ENCODE peak calls at places on chromosomes 3 and 15, in six cellular contexts. One of them, this sample, is unnamed. For H3K9me3, the result is how much of the 10 kb centered on the place peaks cover.

GRCh38 chr3:13161771-13162535 is 88.7 kb upstream of the IQSEC1 start:
- DNase-seq in IMR-90: no peak
- DNase-seq in ovary: no peak
- DNase-seq in pancreas: no peak
- DNase-seq in mucosa of descending colon: no peak
- DNase-seq in GM12878: no peak
- DNase-seq in this sample: peak

GRCh38 chr3:101898062-101898461 is 48.7 kb downstream of the NFKBIZ start:
- DNase-seq in IMR-90: no peak
- DNase-seq in ovary: no peak
- DNase-seq in pancreas: no peak
- DNase-seq in mucosa of descending colon: no peak
- DNase-seq in GM12878: no peak
- DNase-seq in this sample: no peak

GRCh38 chr15:85361306-85361705 is 19.1 kb upstream of the AKAP13 start:
- DNase-seq in IMR-90: no peak
- DNase-seq in ovary: no peak
- DNase-seq in pancreas: no peak
- DNase-seq in mucosa of descending colon: no peak
- DNase-seq in GM12878: peak
- DNase-seq in this sample: no peak

GRCh38 chr3:183108002-183108449 is 8.7 kb upstream of the MCCC1 start:
- DNase-seq in IMR-90: peak
- DNase-seq in ovary: no peak
- DNase-seq in pancreas: no peak
- DNase-seq in mucosa of descending colon: no peak
- DNase-seq in GM12878: no peak
- DNase-seq in this sample: no peak

GRCh38 chr15:84962975-84963374 is 18.7 kb upstream of the PDE8A start:
- DNase-seq in IMR-90: no peak
- DNase-seq in ovary: no peak
- DNase-seq in pancreas: no peak
- DNase-seq in mucosa of descending colon: no peak
- DNase-seq in GM12878: no peak
- DNase-seq in this sample: no peak

GRCh38 chr3:77313843-77314242 is 273.9 kb downstream of the ROBO2 start:
- DNase-seq in IMR-90: peak
- DNase-seq in ovary: no peak
- DNase-seq in pancreas: peak
- DNase-seq in mucosa of descending colon: no peak
- DNase-seq in GM12878: no peak
- DNase-seq in this sample: no peak

GRCh38 chr3:57852896-57853295 is 96.8 kb downstream of the SLMAP start:
- DNase-seq in IMR-90: peak
- DNase-seq in ovary: no peak
- DNase-seq in pancreas: no peak
- DNase-seq in mucosa of descending colon: no peak
- DNase-seq in GM12878: no peak
- DNase-seq in this sample: no peak

GRCh38 chr3:122793568-122794416 is at the start of gene HSPBAP1:
- DNase-seq in IMR-90: peak
- DNase-seq in ovary: peak
- DNase-seq in pancreas: peak
- DNase-seq in mucosa of descending colon: peak
- DNase-seq in GM12878: peak
- DNase-seq in this sample: peak

GRCh38 chr3:48688737-48689075 is 3.0 kb upstream of the NCKIPSD start:
- DNase-seq in IMR-90: no peak
- DNase-seq in ovary: no peak
- DNase-seq in pancreas: no peak
- DNase-seq in mucosa of descending colon: no peak
- DNase-seq in GM12878: no peak
- DNase-seq in this sample: no peak

GRCh38 chr15:101528108-101528916 is 38.8 kb upstream of the PCSK6 start:
- DNase-seq in IMR-90: no peak
- DNase-seq in ovary: peak
- DNase-seq in pancreas: peak
- DNase-seq in mucosa of descending colon: peak
- DNase-seq in GM12878: no peak
- DNase-seq in this sample: no peak

GRCh38 chr3:8629151-8630021 is 15.2 kb downstream of the SSUH2 start:
- DNase-seq in IMR-90: peak
- DNase-seq in ovary: no peak
- DNase-seq in pancreas: no peak
- DNase-seq in mucosa of descending colon: peak
- DNase-seq in GM12878: peak
- DNase-seq in this sample: peak

GRCh38 chr15:88745696-88746095 is 57.5 kb upstream of the ACAN start:
- DNase-seq in IMR-90: peak
- DNase-seq in ovary: no peak
- DNase-seq in pancreas: no peak
- DNase-seq in mucosa of descending colon: no peak
- DNase-seq in GM12878: no peak
- DNase-seq in this sample: no peak

GRCh38 chr3:192372627-192373026 is 354.7 kb downstream of the FGF12 start:
- DNase-seq in IMR-90: no peak
- DNase-seq in ovary: no peak
- DNase-seq in pancreas: no peak
- DNase-seq in mucosa of descending colon: no peak
- DNase-seq in GM12878: no peak
- DNase-seq in this sample: no peak

GRCh38 chr15:38440353-38441129 is 13.4 kb upstream of the FAM98B start:
- DNase-seq in IMR-90: peak
- DNase-seq in ovary: no peak
- DNase-seq in pancreas: peak
- DNase-seq in mucosa of descending colon: peak
- DNase-seq in GM12878: peak
- DNase-seq in this sample: no peak

GRCh38 chr15:63478243-63478642 is 26.1 kb upstream of the USP3 start:
- DNase-seq in IMR-90: no peak
- DNase-seq in ovary: no peak
- DNase-seq in pancreas: no peak
- DNase-seq in mucosa of descending colon: no peak
- DNase-seq in GM12878: no peak
- DNase-seq in this sample: no peak

GRCh38 chr3:154794383-154794782 is 285.7 kb upstream of the MME start:
- DNase-seq in IMR-90: no peak
- DNase-seq in ovary: no peak
- DNase-seq in pancreas: no peak
- DNase-seq in mucosa of descending colon: no peak
- DNase-seq in GM12878: no peak
- DNase-seq in this sample: no peak

GRCh38 chr3:130517541-130517940 is 564 bp downstream of the COL6A6 start:
- DNase-seq in IMR-90: no peak
- DNase-seq in ovary: no peak
- DNase-seq in pancreas: no peak
- DNase-seq in mucosa of descending colon: no peak
- DNase-seq in GM12878: no peak
- DNase-seq in this sample: no peak

GRCh38 chr3:25428003-25428861 is at the start of gene RARB:
- DNase-seq in IMR-90: peak
- DNase-seq in ovary: peak
- DNase-seq in pancreas: peak
- DNase-seq in mucosa of descending colon: peak
- DNase-seq in GM12878: no peak
- DNase-seq in this sample: peak

GRCh38 chr15:65258863-65259262 is 27.8 kb downstream of the PARP16 start:
- DNase-seq in IMR-90: no peak
- DNase-seq in ovary: no peak
- DNase-seq in pancreas: no peak
- DNase-seq in mucosa of descending colon: peak
- DNase-seq in GM12878: no peak
- DNase-seq in this sample: no peak

GRCh38 chr3:129121016-129121791 is 400 bp downstream of the RAB43 start:
- DNase-seq in IMR-90: peak
- DNase-seq in ovary: no peak
- DNase-seq in pancreas: peak
- DNase-seq in mucosa of descending colon: no peak
- DNase-seq in GM12878: no peak
- DNase-seq in this sample: no peak

GRCh38 chr3:151971814-151972579 is 98.6 kb downstream of the SUCNR1 start:
- DNase-seq in IMR-90: peak
- DNase-seq in ovary: no peak
- DNase-seq in pancreas: no peak
- DNase-seq in mucosa of descending colon: peak
- DNase-seq in GM12878: no peak
- DNase-seq in this sample: no peak

GRCh38 chr15:60448668-60449360 is 30.1 kb downstream of the ICE2 start:
- DNase-seq in IMR-90: no peak
- DNase-seq in ovary: no peak
- DNase-seq in pancreas: no peak
- DNase-seq in mucosa of descending colon: no peak
- DNase-seq in GM12878: no peak
- DNase-seq in this sample: no peak

GRCh38 chr3:84724877-84725276 is 233.9 kb upstream of the CADM2 start:
- DNase-seq in IMR-90: no peak
- DNase-seq in ovary: no peak
- DNase-seq in pancreas: no peak
- DNase-seq in mucosa of descending colon: no peak
- DNase-seq in GM12878: no peak
- DNase-seq in this sample: no peak
- H3K9me3 ChIP-seq in IMR-90: under half
- H3K9me3 ChIP-seq in ovary: under half
- H3K9me3 ChIP-seq in pancreas: under half
- H3K9me3 ChIP-seq in mucosa of descending colon: under half
- H3K9me3 ChIP-seq in GM12878: under half
- H3K9me3 ChIP-seq in this sample: under half

GRCh38 chr3:174169736-174170135 is 689.4 kb upstream of the NAALADL2 start:
- DNase-seq in IMR-90: no peak
- DNase-seq in ovary: no peak
- DNase-seq in pancreas: no peak
- DNase-seq in mucosa of descending colon: no peak
- DNase-seq in GM12878: no peak
- DNase-seq in this sample: no peak
- H3K9me3 ChIP-seq in IMR-90: under half
- H3K9me3 ChIP-seq in ovary: under half
- H3K9me3 ChIP-seq in pancreas: under half
- H3K9me3 ChIP-seq in mucosa of descending colon: under half
- H3K9me3 ChIP-seq in GM12878: under half
- H3K9me3 ChIP-seq in this sample: under half

GRCh38 chr3:24192469-24193056 is 247.5 kb downstream of the NR1D2 start:
- DNase-seq in IMR-90: no peak
- DNase-seq in ovary: no peak
- DNase-seq in pancreas: no peak
- DNase-seq in mucosa of descending colon: no peak
- DNase-seq in GM12878: no peak
- DNase-seq in this sample: no peak

GRCh38 chr3:24196526-24196925 is 251.4 kb downstream of the NR1D2 start:
- DNase-seq in IMR-90: no peak
- DNase-seq in ovary: no peak
- DNase-seq in pancreas: no peak
- DNase-seq in mucosa of descending colon: no peak
- DNase-seq in GM12878: no peak
- DNase-seq in this sample: no peak

GRCh38 chr3:24195504-24196230 is 250.6 kb downstream of the NR1D2 start:
- DNase-seq in IMR-90: no peak
- DNase-seq in ovary: no peak
- DNase-seq in pancreas: no peak
- DNase-seq in mucosa of descending colon: no peak
- DNase-seq in GM12878: no peak
- DNase-seq in this sample: no peak

GRCh38 chr3:24197809-24198208 is 252.7 kb downstream of the NR1D2 start:
- DNase-seq in IMR-90: no peak
- DNase-seq in ovary: no peak
- DNase-seq in pancreas: peak
- DNase-seq in mucosa of descending colon: no peak
- DNase-seq in GM12878: no peak
- DNase-seq in this sample: no peak

GRCh38 chr3:24192004-24192403 is 246.9 kb downstream of the NR1D2 start:
- DNase-seq in IMR-90: no peak
- DNase-seq in ovary: no peak
- DNase-seq in pancreas: no peak
- DNase-seq in mucosa of descending colon: no peak
- DNase-seq in GM12878: no peak
- DNase-seq in this sample: no peak
- H3K9me3 ChIP-seq in IMR-90: under half
- H3K9me3 ChIP-seq in ovary: under half
- H3K9me3 ChIP-seq in pancreas: under half
- H3K9me3 ChIP-seq in mucosa of descending colon: under half
- H3K9me3 ChIP-seq in GM12878: under half
- H3K9me3 ChIP-seq in this sample: under half

GRCh38 chr15:73799466-73799865 is 46.3 kb upstream of the INSYN1 start:
- DNase-seq in IMR-90: peak
- DNase-seq in ovary: no peak
- DNase-seq in pancreas: no peak
- DNase-seq in mucosa of descending colon: no peak
- DNase-seq in GM12878: no peak
- DNase-seq in this sample: no peak

GRCh38 chr15:73802336-73803105 is 49.4 kb upstream of the INSYN1 start:
- DNase-seq in IMR-90: no peak
- DNase-seq in ovary: no peak
- DNase-seq in pancreas: no peak
- DNase-seq in mucosa of descending colon: no peak
- DNase-seq in GM12878: no peak
- DNase-seq in this sample: no peak

GRCh38 chr15:73797366-73798158 is 44.4 kb upstream of the INSYN1 start:
- DNase-seq in IMR-90: no peak
- DNase-seq in ovary: no peak
- DNase-seq in pancreas: no peak
- DNase-seq in mucosa of descending colon: no peak
- DNase-seq in GM12878: no peak
- DNase-seq in this sample: no peak

GRCh38 chr15:73803806-73804205 is 50.7 kb upstream of the INSYN1 start:
- DNase-seq in IMR-90: no peak
- DNase-seq in ovary: no peak
- DNase-seq in pancreas: no peak
- DNase-seq in mucosa of descending colon: no peak
- DNase-seq in GM12878: no peak
- DNase-seq in this sample: no peak

GRCh38 chr15:73800662-73801345 is 47.7 kb upstream of the INSYN1 start:
- DNase-seq in IMR-90: peak
- DNase-seq in ovary: peak
- DNase-seq in pancreas: no peak
- DNase-seq in mucosa of descending colon: peak
- DNase-seq in GM12878: no peak
- DNase-seq in this sample: no peak
- H3K9me3 ChIP-seq in IMR-90: under half
- H3K9me3 ChIP-seq in ovary: under half
- H3K9me3 ChIP-seq in pancreas: under half
- H3K9me3 ChIP-seq in mucosa of descending colon: under half
- H3K9me3 ChIP-seq in GM12878: under half
- H3K9me3 ChIP-seq in this sample: under half